ENCODE peak calls at places on chromosomes 12 and 14, in ten cellular contexts. One of them, this sample, is unnamed.

GRCh38 chr12:65953621-65954020 is 129.3 kb downstream of the HMGA2 start:
- DNase-seq in GM12865: no peak
- DNase-seq in endodermal cell: no peak
- DNase-seq in uterus: no peak
- DNase-seq in RWPE1: no peak
- DNase-seq in tibial artery: no peak
- DNase-seq in RWPE2: no peak
- DNase-seq in tibial nerve: no peak
- DNase-seq in astrocyte: no peak
- DNase-seq in retinal pigment epithelial cell: no peak
- DNase-seq in this sample: peak; percentile 40

GRCh38 chr12:98752726-98753125 is 107.6 kb downstream of the APAF1 start:
- DNase-seq in GM12865: no peak
- DNase-seq in endodermal cell: no peak
- DNase-seq in uterus: no peak
- DNase-seq in RWPE1: no peak
- DNase-seq in tibial artery: no peak
- DNase-seq in RWPE2: no peak
- DNase-seq in tibial nerve: no peak
- DNase-seq in astrocyte: peak; percentile 92
- DNase-seq in retinal pigment epithelial cell: no peak
- DNase-seq in this sample: peak; percentile 91

GRCh38 chr14:60220084-60220483 is 28.9 kb upstream of the PPM1A start:
- DNase-seq in GM12865: peak; percentile 86
- DNase-seq in endodermal cell: no peak
- DNase-seq in uterus: no peak
- DNase-seq in RWPE1: no peak
- DNase-seq in tibial artery: no peak
- DNase-seq in RWPE2: no peak
- DNase-seq in tibial nerve: no peak
- DNase-seq in astrocyte: no peak
- DNase-seq in retinal pigment epithelial cell: no peak
- DNase-seq in this sample: no peak

GRCh38 chr12:48191096-48191495 is 7.7 kb downstream of the CCDC184 start:
- DNase-seq in GM12865: no peak
- DNase-seq in endodermal cell: no peak
- DNase-seq in uterus: no peak
- DNase-seq in RWPE1: no peak
- DNase-seq in tibial artery: no peak
- DNase-seq in RWPE2: no peak
- DNase-seq in tibial nerve: no peak
- DNase-seq in astrocyte: no peak
- DNase-seq in retinal pigment epithelial cell: no peak
- DNase-seq in this sample: no peak

GRCh38 chr12:95205685-95206084 is 11.6 kb downstream of the FGD6 start:
- DNase-seq in GM12865: peak; percentile 49
- DNase-seq in endodermal cell: peak; percentile 84
- DNase-seq in uterus: peak; percentile 21
- DNase-seq in RWPE1: peak; percentile 68
- DNase-seq in tibial artery: no peak
- DNase-seq in RWPE2: peak; percentile 62
- DNase-seq in tibial nerve: peak; percentile 41
- DNase-seq in astrocyte: peak; percentile 86
- DNase-seq in retinal pigment epithelial cell: peak; percentile 63
- DNase-seq in this sample: peak; percentile 87

GRCh38 chr12:14957769-14958168 is 3.6 kb downstream of the ARHGDIB start:
- DNase-seq in GM12865: no peak
- DNase-seq in endodermal cell: no peak
- DNase-seq in uterus: no peak
- DNase-seq in RWPE1: no peak
- DNase-seq in tibial artery: no peak
- DNase-seq in RWPE2: no peak
- DNase-seq in tibial nerve: no peak
- DNase-seq in astrocyte: no peak
- DNase-seq in retinal pigment epithelial cell: no peak
- DNase-seq in this sample: no peak

GRCh38 chr12:45928309-45928708 is 62.1 kb downstream of the SCAF11 start:
- DNase-seq in GM12865: no peak
- DNase-seq in endodermal cell: no peak
- DNase-seq in uterus: no peak
- DNase-seq in RWPE1: no peak
- DNase-seq in tibial artery: no peak
- DNase-seq in RWPE2: no peak
- DNase-seq in tibial nerve: no peak
- DNase-seq in astrocyte: no peak
- DNase-seq in retinal pigment epithelial cell: no peak
- DNase-seq in this sample: no peak

GRCh38 chr12:2624543-2625266 is 170.1 kb upstream of the FKBP4 start:
- DNase-seq in GM12865: peak; percentile 14
- DNase-seq in endodermal cell: peak; percentile 96
- DNase-seq in uterus: no peak
- DNase-seq in RWPE1: peak; percentile 43
- DNase-seq in tibial artery: no peak
- DNase-seq in RWPE2: no peak
- DNase-seq in tibial nerve: no peak
- DNase-seq in astrocyte: peak; percentile 3
- DNase-seq in retinal pigment epithelial cell: no peak
- DNase-seq in this sample: peak; percentile 23

GRCh38 chr12:3770891-3771290 is 18.0 kb upstream of the CRACR2A start:
- DNase-seq in GM12865: no peak
- DNase-seq in endodermal cell: no peak
- DNase-seq in uterus: no peak
- DNase-seq in RWPE1: peak; percentile 54
- DNase-seq in tibial artery: no peak
- DNase-seq in RWPE2: no peak
- DNase-seq in tibial nerve: no peak
- DNase-seq in astrocyte: peak; percentile 51
- DNase-seq in retinal pigment epithelial cell: no peak
- DNase-seq in this sample: peak; percentile 84

GRCh38 chr14:72177246-72177645 is 245.0 kb downstream of the RGS6 start:
- DNase-seq in GM12865: no peak
- DNase-seq in endodermal cell: no peak
- DNase-seq in uterus: no peak
- DNase-seq in RWPE1: no peak
- DNase-seq in tibial artery: no peak
- DNase-seq in RWPE2: no peak
- DNase-seq in tibial nerve: no peak
- DNase-seq in astrocyte: no peak
- DNase-seq in retinal pigment epithelial cell: no peak
- DNase-seq in this sample: no peak

GRCh38 chr14:72172075-72172474 is 239.8 kb downstream of the RGS6 start:
- DNase-seq in GM12865: no peak
- DNase-seq in endodermal cell: no peak
- DNase-seq in uterus: no peak
- DNase-seq in RWPE1: no peak
- DNase-seq in tibial artery: no peak
- DNase-seq in RWPE2: no peak
- DNase-seq in tibial nerve: no peak
- DNase-seq in astrocyte: no peak
- DNase-seq in retinal pigment epithelial cell: no peak
- DNase-seq in this sample: no peak

GRCh38 chr14:72169521-72169920 is 237.3 kb downstream of the RGS6 start:
- DNase-seq in GM12865: peak; percentile 38
- DNase-seq in endodermal cell: peak; percentile 61
- DNase-seq in uterus: no peak
- DNase-seq in RWPE1: no peak
- DNase-seq in tibial artery: no peak
- DNase-seq in RWPE2: no peak
- DNase-seq in tibial nerve: no peak
- DNase-seq in astrocyte: no peak
- DNase-seq in retinal pigment epithelial cell: no peak
- DNase-seq in this sample: no peak

GRCh38 chr14:72172597-72172996 is 240.4 kb downstream of the RGS6 start:
- DNase-seq in GM12865: no peak
- DNase-seq in endodermal cell: no peak
- DNase-seq in uterus: no peak
- DNase-seq in RWPE1: no peak
- DNase-seq in tibial artery: no peak
- DNase-seq in RWPE2: no peak
- DNase-seq in tibial nerve: no peak
- DNase-seq in astrocyte: no peak
- DNase-seq in retinal pigment epithelial cell: no peak
- DNase-seq in this sample: no peak

GRCh38 chr14:72173038-72173720 is 240.9 kb downstream of the RGS6 start:
- DNase-seq in GM12865: no peak
- DNase-seq in endodermal cell: no peak
- DNase-seq in uterus: no peak
- DNase-seq in RWPE1: no peak
- DNase-seq in tibial artery: no peak
- DNase-seq in RWPE2: no peak
- DNase-seq in tibial nerve: no peak
- DNase-seq in astrocyte: no peak
- DNase-seq in retinal pigment epithelial cell: no peak
- DNase-seq in this sample: no peak
- TF ChIP-seq CTCF in GM12865: no peak
- TF ChIP-seq CTCF in endodermal cell: no peak
- TF ChIP-seq CTCF in uterus: no peak
- TF ChIP-seq CTCF in RWPE1: no peak
- TF ChIP-seq CTCF in tibial artery: no peak
- TF ChIP-seq CTCF in RWPE2: no peak
- TF ChIP-seq CTCF in tibial nerve: no peak
- TF ChIP-seq CTCF in astrocyte: no peak
- TF ChIP-seq CTCF in retinal pigment epithelial cell: no peak
- TF ChIP-seq CTCF in this sample: no peak

DNA sequence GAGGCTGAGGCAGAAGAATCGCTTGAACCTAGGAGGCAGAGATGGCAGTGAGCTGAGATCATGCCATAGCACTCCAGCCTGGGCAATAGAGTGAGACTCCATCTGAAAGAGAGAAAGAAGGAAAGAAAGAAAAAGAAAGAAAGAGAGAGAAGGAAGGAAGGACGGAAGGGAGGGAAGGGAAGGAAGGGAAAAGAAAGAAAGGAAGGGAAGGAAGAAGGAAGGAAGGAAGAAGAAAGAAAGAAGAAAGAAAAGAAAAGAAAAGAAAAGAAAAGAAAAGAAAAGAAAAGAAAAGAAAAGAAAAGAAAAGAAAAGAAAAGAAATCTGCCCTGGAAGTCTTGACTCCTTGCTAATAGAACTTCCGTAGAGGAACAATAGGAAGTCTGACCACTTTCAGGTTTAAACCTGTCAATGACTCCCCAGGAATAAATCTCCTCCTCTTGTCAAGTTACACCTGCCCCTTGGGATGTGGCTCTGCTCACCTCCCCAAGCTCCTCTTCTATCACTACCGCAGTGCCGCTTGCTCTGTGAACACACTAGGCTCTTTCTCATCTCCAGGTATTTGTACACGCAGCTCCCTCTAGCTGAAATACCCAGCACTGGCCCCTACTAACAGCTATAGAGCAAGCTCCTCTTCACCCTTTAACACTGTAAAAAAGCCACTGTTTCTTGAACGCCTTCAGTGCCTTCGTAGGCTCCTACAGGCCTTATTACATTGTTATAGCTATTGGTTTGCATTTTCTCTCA is 773.1 kb upstream of the TBX3 start:
- DNase-seq in GM12865: peak; percentile 23
- DNase-seq in endodermal cell: peak; percentile 90
- DNase-seq in uterus: no peak
- DNase-seq in RWPE1: peak; percentile 13
- DNase-seq in tibial artery: no peak
- DNase-seq in RWPE2: no peak
- DNase-seq in tibial nerve: no peak
- DNase-seq in astrocyte: no peak
- DNase-seq in retinal pigment epithelial cell: no peak
- DNase-seq in this sample: no peak
- TF ChIP-seq CTCF in GM12865: no peak
- TF ChIP-seq CTCF in endodermal cell: peak; percentile 87
- TF ChIP-seq CTCF in uterus: no peak
- TF ChIP-seq CTCF in RWPE1: no peak
- TF ChIP-seq CTCF in tibial artery: no peak
- TF ChIP-seq CTCF in RWPE2: no peak
- TF ChIP-seq CTCF in tibial nerve: no peak
- TF ChIP-seq CTCF in astrocyte: no peak
- TF ChIP-seq CTCF in retinal pigment epithelial cell: peak; percentile 9
- TF ChIP-seq CTCF in this sample: no peak

GRCh38 chr12:17214910-17215309 is 608.9 kb upstream of the LMO3 start:
- DNase-seq in GM12865: no peak
- DNase-seq in endodermal cell: no peak
- DNase-seq in uterus: no peak
- DNase-seq in RWPE1: no peak
- DNase-seq in tibial artery: no peak
- DNase-seq in RWPE2: no peak
- DNase-seq in tibial nerve: no peak
- DNase-seq in astrocyte: no peak
- DNase-seq in retinal pigment epithelial cell: no peak
- DNase-seq in this sample: no peak

GRCh38 chr12:17216156-17216555 is 610.2 kb upstream of the LMO3 start:
- DNase-seq in GM12865: no peak
- DNase-seq in endodermal cell: no peak
- DNase-seq in uterus: no peak
- DNase-seq in RWPE1: no peak
- DNase-seq in tibial artery: no peak
- DNase-seq in RWPE2: no peak
- DNase-seq in tibial nerve: no peak
- DNase-seq in astrocyte: no peak
- DNase-seq in retinal pigment epithelial cell: no peak
- DNase-seq in this sample: no peak

DNA sequence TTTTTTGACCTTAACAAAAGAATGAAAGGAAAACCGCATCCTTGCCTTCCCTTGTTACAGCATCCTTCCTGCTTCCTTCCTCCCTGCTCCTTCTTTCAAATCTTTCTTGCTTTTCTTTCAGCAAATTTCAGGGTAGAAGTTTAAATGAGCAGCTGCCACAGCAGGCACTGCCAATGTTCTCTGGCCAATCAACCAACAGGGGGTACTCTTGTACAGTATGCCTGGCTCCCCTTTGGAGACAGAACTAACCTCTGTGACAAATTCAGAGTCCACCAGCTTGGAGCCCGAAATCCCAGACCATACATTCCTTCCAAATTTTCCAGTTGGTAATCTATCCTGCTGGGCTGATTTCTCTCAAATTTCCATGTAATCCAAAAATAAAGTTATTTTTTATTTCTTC is 609.8 kb upstream of the LMO3 start:
- DNase-seq in GM12865: no peak
- DNase-seq in endodermal cell: no peak
- DNase-seq in uterus: no peak
- DNase-seq in RWPE1: no peak
- DNase-seq in tibial artery: no peak
- DNase-seq in RWPE2: no peak
- DNase-seq in tibial nerve: no peak
- DNase-seq in astrocyte: no peak
- DNase-seq in retinal pigment epithelial cell: no peak
- DNase-seq in this sample: no peak
- TF ChIP-seq CTCF in GM12865: no peak
- TF ChIP-seq CTCF in endodermal cell: peak; percentile 68
- TF ChIP-seq CTCF in uterus: no peak
- TF ChIP-seq CTCF in RWPE1: no peak
- TF ChIP-seq CTCF in tibial artery: no peak
- TF ChIP-seq CTCF in RWPE2: no peak
- TF ChIP-seq CTCF in tibial nerve: no peak
- TF ChIP-seq CTCF in astrocyte: no peak
- TF ChIP-seq CTCF in retinal pigment epithelial cell: peak; percentile 12
- TF ChIP-seq CTCF in this sample: no peak

DNA sequence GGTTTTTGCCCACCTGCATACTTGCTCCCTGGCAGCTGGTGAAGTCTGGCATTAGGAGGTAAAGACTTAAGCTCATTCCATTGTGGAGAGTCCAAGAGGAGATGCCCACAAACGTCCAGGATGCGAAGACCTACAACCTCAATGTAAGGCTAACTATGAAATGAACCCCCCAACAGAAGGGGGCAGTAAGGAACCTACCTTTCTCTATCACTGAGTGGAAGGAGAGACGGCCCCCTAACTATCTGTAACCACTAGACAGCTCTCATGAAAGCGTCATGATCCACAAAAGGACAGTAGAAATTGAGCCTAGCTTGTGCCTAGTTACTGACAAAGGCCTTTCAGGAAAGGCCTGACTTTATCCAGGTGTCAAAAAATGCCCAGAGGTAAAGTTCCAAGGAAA is 55.3 kb downstream of the ZFYVE21 start:
- DNase-seq in GM12865: peak; percentile 13
- DNase-seq in endodermal cell: no peak
- DNase-seq in uterus: no peak
- DNase-seq in RWPE1: no peak
- DNase-seq in tibial artery: no peak
- DNase-seq in RWPE2: no peak
- DNase-seq in tibial nerve: no peak
- DNase-seq in astrocyte: no peak
- DNase-seq in retinal pigment epithelial cell: no peak
- DNase-seq in this sample: no peak
- TF ChIP-seq CTCF in GM12865: no peak
- TF ChIP-seq CTCF in endodermal cell: peak; percentile 47
- TF ChIP-seq CTCF in uterus: no peak
- TF ChIP-seq CTCF in RWPE1: no peak
- TF ChIP-seq CTCF in tibial artery: no peak
- TF ChIP-seq CTCF in RWPE2: peak; percentile 31
- TF ChIP-seq CTCF in tibial nerve: no peak
- TF ChIP-seq CTCF in astrocyte: no peak
- TF ChIP-seq CTCF in retinal pigment epithelial cell: no peak
- TF ChIP-seq CTCF in this sample: no peak

This sample was measured in fibroblast of lung.